ENCODE peak calls at places on chromosome 11, in six cellular contexts. E is GM23338, F is endothelial cell of umbilical vein, V is SK-N-SH, Z is HepG2, O is K562. L is an unnamed sample.

GRCh38 chr11:40797981-40798380 is 661.5 kb downstream of the LRRC4C start:
- DNase-seq in E (no peak), F (no peak), V (no peak), Z (no peak), O (no peak), L (no peak)

GRCh38 chr11:45341379-45341778 is 55.2 kb upstream of the SYT13 start:
- DNase-seq in E (peak), F (no peak), V (no peak), Z (no peak), O (no peak), L (no peak)

GRCh38 chr11:29159552-29160465 is 857.0 kb downstream of the KCNA4 start:
- DNase-seq in E (peak), F (peak), V (peak), Z (peak), O (peak), L (peak)

GRCh38 chr11:105148241-105148640 is 8.7 kb upstream of the CARD18 start:
- DNase-seq in E (no peak), F (no peak), V (no peak), Z (no peak), O (no peak), L (no peak)

GRCh38 chr11:64004590-64004984 is 18.3 kb downstream of the OTUB1 start:
- DNase-seq in E (no peak), F (no peak), V (no peak), Z (no peak), O (no peak), L (no peak)

GRCh38 chr11:33172996-33173395 is 11.7 kb upstream of the CSTF3 start:
- DNase-seq in E (peak), F (no peak), V (no peak), Z (peak), O (no peak), L (no peak)

GRCh38 chr11:93735627-93736026 is 5.7 kb downstream of the TAF1D start:
- DNase-seq in E (no peak), F (no peak), V (no peak), Z (no peak), O (no peak), L (no peak)

GRCh38 chr11:8097926-8098325 is 16.9 kb downstream of the TUB start:
- DNase-seq in E (no peak), F (no peak), V (no peak), Z (no peak), O (no peak), L (no peak)

GRCh38 chr11:87970762-87971161 is 204.5 kb downstream of the RAB38 start:
- DNase-seq in E (peak), F (no peak), V (no peak), Z (no peak), O (no peak), L (no peak)

GRCh38 chr11:8056810-8057463 is 24.1 kb upstream of the TUB start:
- DNase-seq in E (no peak), F (no peak), V (no peak), Z (no peak), O (no peak), L (no peak)

GRCh38 chr11:45617886-45618601 is 47.4 kb downstream of the CHST1 start:
- DNase-seq in E (no peak), F (peak), V (no peak), Z (no peak), O (no peak), L (no peak)

GRCh38 chr11:105821366-105821765 is 200.7 kb downstream of the MSANTD4 start:
- DNase-seq in E (peak), F (no peak), V (no peak), Z (no peak), O (no peak), L (no peak)

GRCh38 chr11:72576196-72576595 is 98.0 kb downstream of the PDE2A start:
- DNase-seq in E (no peak), F (no peak), V (no peak), Z (no peak), O (no peak), L (no peak)

GRCh38 chr11:62611705-62612365 is 740 bp downstream of the EML3 start:
- DNase-seq in E (peak), F (peak), V (peak), Z (no peak), O (peak), L (no peak)

GRCh38 chr11:45501980-45502545 is 163.4 kb downstream of the CHST1 start:
- DNase-seq in E (no peak), F (no peak), V (no peak), Z (no peak), O (no peak), L (no peak)

GRCh38 chr11:16669799-16670415 is 68.5 kb upstream of the C11orf58 start:
- DNase-seq in E (peak), F (no peak), V (no peak), Z (peak), O (no peak), L (peak)

GRCh38 chr11:78564889-78565467 is 9.7 kb downstream of the NARS2 start:
- DNase-seq in E (no peak), F (no peak), V (no peak), Z (no peak), O (no peak), L (no peak)

GRCh38 chr11:289145-289705 is 299 bp downstream of the PGGHG start:
- DNase-seq in E (no peak), F (no peak), V (no peak), Z (no peak), O (no peak), L (no peak)

GRCh38 chr11:65558002-65558784 is at the start of gene LTBP3:
- DNase-seq in E (peak), F (peak), V (peak), Z (peak), O (peak), L (no peak)

GRCh38 chr11:134581966-134582787 is 170.1 kb upstream of the B3GAT1 start:
- DNase-seq in E (no peak), F (no peak), V (no peak), Z (no peak), O (no peak), L (no peak)
- TF ChIP-seq POLR2AphosphoS5 in E (no peak), F (no peak), V (no peak), Z (no peak), O (no peak), L (no peak)

DNA sequence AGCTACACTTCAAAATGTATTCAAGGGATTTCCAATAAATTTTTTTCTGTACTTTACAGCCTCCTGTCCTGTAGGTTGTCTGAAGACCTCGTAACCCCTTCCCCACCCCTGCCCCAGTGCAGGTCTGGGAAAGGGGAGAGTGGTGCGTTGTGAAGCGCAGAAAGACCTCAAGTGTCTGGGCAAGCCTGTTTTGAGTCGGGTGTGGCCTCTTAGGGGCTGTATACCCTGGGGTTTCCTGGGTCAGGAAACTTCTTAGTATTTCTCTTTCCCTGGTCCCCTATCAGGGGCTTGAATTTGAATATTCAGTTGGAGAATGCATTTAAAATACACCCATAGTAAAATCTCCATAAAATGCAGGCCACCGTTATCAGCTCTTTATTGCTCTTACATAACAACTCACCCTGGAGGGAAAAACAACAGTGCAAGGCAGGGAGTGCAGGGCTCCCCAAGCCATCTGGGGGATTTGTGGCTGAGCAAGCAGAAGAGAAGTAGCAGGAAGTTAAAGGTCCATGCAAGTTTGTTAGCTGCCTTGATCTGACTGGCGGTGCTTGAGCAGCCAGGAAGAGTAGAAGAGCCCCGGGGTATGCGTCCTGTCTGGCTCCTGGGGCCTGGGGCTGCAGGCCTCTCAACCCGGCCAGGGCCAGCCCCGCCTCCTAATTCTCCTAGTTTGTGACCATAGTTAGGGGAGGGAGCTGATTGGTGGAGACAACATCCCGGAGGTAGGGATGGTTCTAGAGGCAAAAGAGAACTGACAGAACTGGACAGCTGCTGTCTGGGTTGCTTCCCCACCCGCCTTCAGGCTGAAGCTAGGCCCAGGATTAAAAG is 25.7 kb downstream of the ARHGAP1 start:
- DNase-seq in E (peak), F (no peak), V (peak), Z (peak), O (peak), L (no peak)
- H3K4me2 ChIP-seq in E (peak), F (no peak), V (no peak), Z (peak), O (no peak), L (no peak)

DNA sequence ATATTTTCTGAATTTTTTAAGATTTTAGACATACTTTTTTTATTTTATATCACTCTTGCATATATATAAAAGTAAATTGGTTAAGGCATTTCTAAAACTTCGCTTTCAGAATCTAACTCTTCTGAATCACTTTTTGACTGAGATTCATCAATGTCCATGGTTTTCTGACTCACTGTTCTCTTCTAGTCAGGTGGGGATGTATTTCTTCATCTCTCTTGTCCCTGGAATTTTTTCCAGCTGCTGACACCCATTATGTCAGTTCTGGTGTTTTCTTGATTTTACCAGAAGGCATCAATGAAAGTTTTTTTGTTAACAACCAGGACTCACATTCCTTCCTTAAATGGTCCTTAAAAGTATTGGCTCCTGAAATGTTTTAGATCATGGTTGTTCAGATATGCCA is 12.8 kb downstream of the MICAL2 start:
- DNase-seq in E (no peak), F (no peak), V (no peak), Z (no peak), O (no peak), L (no peak)
- TF ChIP-seq POLR2AphosphoS5 in E (no peak), F (no peak), V (no peak), Z (no peak), O (no peak), L (no peak)

DNA sequence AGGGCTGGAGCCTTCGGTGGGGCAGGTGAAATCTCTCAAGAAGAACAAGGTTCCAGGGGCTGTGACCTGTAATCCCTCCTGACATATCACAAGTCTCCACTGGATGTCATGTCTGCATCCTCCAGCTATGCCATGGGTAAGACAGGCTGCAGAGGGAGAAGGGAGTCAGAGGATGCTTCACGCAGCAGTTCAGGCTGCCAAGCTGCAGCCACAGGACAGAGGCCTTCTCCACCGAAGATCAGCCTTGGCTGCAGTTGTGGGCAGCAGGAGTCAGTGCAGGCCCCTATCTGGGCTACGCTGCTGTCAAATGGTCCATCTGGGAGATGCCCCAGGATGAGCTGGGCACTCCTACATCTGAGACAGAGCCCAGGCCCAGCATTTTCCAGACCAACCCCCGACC is 25.0 kb downstream of the DKK3 start:
- DNase-seq in E (no peak), F (no peak), V (no peak), Z (no peak), O (no peak), L (no peak)
- H3K4me2 ChIP-seq in E (no peak), F (no peak), V (peak), Z (no peak), O (no peak), L (no peak)

GRCh38 chr11:13480198-13480597 is 15.6 kb downstream of the PTH start:
- DNase-seq in E (no peak), F (no peak), V (no peak), Z (peak), O (no peak), L (no peak)
- TF ChIP-seq POLR2AphosphoS5 in E (no peak), F (no peak), V (no peak), Z (no peak), O (no peak), L (no peak)